ENCODE peak calls at places on chromosomes 2 and 18, in five cellular contexts. E, B, Z, D and X are unnamed samples.

GRCh38 chr2:43542285-43542933 is 53.4 kb downstream of the THADA start:
- DNase-seq in B (no peak), E (no peak), Z (no peak), D (no peak), X (no peak)

GRCh38 chr2:238069877-238070276 is 9.1 kb downstream of the SCLY start:
- DNase-seq in Z (no peak), B (no peak), D (no peak), E (no peak), X (no peak)

GRCh38 chr18:3321133-3321812 is 59.3 kb downstream of the MYL12B start:
- DNase-seq in B (no peak), E (no peak), D (no peak), Z (no peak), X (peak; percentile 56)

GRCh38 chr2:122519806-122520205 is 764.4 kb downstream of the TSN start:
- DNase-seq in E (no peak), B (no peak), D (no peak), Z (no peak), X (no peak)

GRCh38 chr18:2843161-2843560 is 3.6 kb upstream of the EMILIN2 start:
- DNase-seq in Z (peak; percentile 34), B (no peak), E (no peak), D (no peak), X (no peak)

GRCh38 chr18:44895176-44895798 is 214.6 kb downstream of the SETBP1 start:
- DNase-seq in Z (peak; percentile 54), E (no peak), D (no peak), B (no peak), X (peak; percentile 45)

GRCh38 chr2:74379851-74380789 is at the start of gene DCTN1:
- DNase-seq in B (no peak), D (no peak), E (no peak), Z (no peak), X (peak; percentile 55)

GRCh38 chr2:107681946-107682345 is 144.7 kb upstream of the RGPD4 start:
- DNase-seq in E (no peak), D (no peak), B (no peak), Z (no peak), X (peak; percentile 86)

GRCh38 chr18:48815581-48816324 is 135.0 kb downstream of the SMAD7 start:
- DNase-seq in E (no peak), Z (peak; percentile 39), B (no peak), D (peak; percentile 20), X (no peak)

GRCh38 chr2:26488463-26489212 is 10.7 kb upstream of the OTOF start:
- DNase-seq in B (no peak), Z (no peak), E (no peak), D (no peak), X (no peak)

GRCh38 chr2:230919240-230919639 is 5.8 kb downstream of the GPR55 start:
- DNase-seq in Z (no peak), B (no peak), D (no peak), E (no peak), X (no peak)

GRCh38 chr2:136246086-136246669 is 128.2 kb upstream of the CXCR4 start:
- DNase-seq in D (peak; percentile 79), E (peak; percentile 18), Z (peak; percentile 68), B (peak; percentile 77), X (peak; percentile 47)

GRCh38 chr18:48943736-48944527 is 6.8 kb downstream of the SMAD7 start:
- DNase-seq in E (no peak), Z (no peak), D (peak; percentile 57), B (no peak), X (no peak)

GRCh38 chr18:75923169-75923568 is 495.7 kb upstream of the SMIM21 start:
- DNase-seq in B (no peak), D (peak; percentile 71), Z (peak; percentile 50), E (no peak), X (no peak)

GRCh38 chr18:494602-494983 is 5.9 kb downstream of the COLEC12 start:
- DNase-seq in E (no peak), B (no peak), D (no peak), Z (no peak), X (no peak)

GRCh38 chr18:44968336-44968735 is 287.6 kb downstream of the SETBP1 start:
- DNase-seq in E (no peak), Z (no peak), D (no peak), B (no peak), X (no peak)

GRCh38 chr2:201404699-201405275 is 46.5 kb downstream of the TRAK2 start:
- DNase-seq in E (no peak), B (no peak), D (no peak), Z (no peak), X (no peak)

GRCh38 chr2:201408931-201409330 is 42.3 kb downstream of the TRAK2 start:
- DNase-seq in D (no peak), Z (no peak), B (no peak), E (no peak), X (no peak)

GRCh38 chr2:201407265-201407664 is 44.0 kb downstream of the TRAK2 start:
- DNase-seq in B (no peak), E (no peak), D (no peak), Z (no peak), X (no peak)

GRCh38 chr2:201403904-201404303 is 46.8 kb upstream of the FLACC1 start:
- DNase-seq in B (no peak), Z (no peak), D (no peak), E (no peak), X (no peak)

GRCh38 chr2:201406077-201406662 is 45.1 kb downstream of the TRAK2 start:
- DNase-seq in D (no peak), B (no peak), Z (no peak), E (no peak), X (no peak)
- H3K4me1 ChIP-seq in D (peaks cover 48% of the 10 kb centered on the region), B (peaks cover 4% of the 10 kb centered on the region), Z (peaks cover 8% of the 10 kb centered on the region), E (peaks cover 32% of the 10 kb centered on the region), X (no peaks in the 10 kb centered on the region)

GRCh38 chr2:62197017-62197586 is 1.2 kb downstream of the B3GNT2 start:
- DNase-seq in B (peak; percentile 83), Z (no peak), E (no peak), D (no peak), X (no peak)
- H3K27ac ChIP-seq in B (peak overlapping the region; percentile 92), Z (no peak overlapping the region), E (peak overlapping the region; percentile 99), D (peak overlapping the region; percentile 92), X (no peak overlapping the region)

GRCh38 chr2:207161724-207162123 is 4.0 kb downstream of the KLF7 start:
- DNase-seq in D (no peak), E (no peak), B (no peak), Z (no peak), X (no peak)
- H3K4me3 ChIP-seq in D (peak overlapping the region; percentile 76), E (no peak overlapping the region), B (no peak overlapping the region), Z (no peak overlapping the region), X (no peak overlapping the region)

DNA sequence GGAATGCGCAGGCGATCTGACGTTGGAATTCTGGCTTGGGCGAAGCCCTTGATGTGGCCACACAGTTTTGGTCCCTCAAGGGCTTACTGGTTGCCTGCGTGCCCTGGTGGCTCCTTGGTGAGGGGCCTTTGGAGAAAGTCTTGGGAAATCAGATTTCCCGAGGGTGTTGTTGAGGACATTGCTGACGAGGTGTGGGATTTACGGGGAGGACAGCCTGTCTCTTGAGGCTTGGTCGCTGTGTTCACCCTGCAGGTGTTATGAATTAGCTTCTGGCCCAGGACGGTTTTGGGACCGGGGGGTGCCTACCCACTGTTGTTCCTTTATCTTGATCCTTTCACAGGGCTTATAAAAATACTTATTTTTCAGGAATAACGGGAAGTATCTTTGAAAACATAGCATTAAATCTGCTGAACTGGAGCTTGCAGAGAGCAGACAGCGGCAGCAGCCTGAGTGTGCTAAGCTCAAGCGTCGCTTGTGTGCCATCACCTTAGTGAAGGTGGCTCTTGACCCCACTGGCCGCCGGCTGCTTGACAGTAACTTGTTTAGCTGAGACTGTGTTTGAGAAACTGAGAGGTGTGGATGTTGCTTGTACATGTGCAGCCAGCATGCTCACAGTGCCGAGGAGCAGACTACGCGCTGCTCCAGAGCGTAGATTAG is 4.2 kb downstream of the CTDP1 start:
- DNase-seq in E (no peak), B (peak; percentile 64), Z (no peak), D (no peak), X (no peak)
- H3K4me1 ChIP-seq in E (peaks cover 19% of the 10 kb centered on the region), B (peaks cover 11% of the 10 kb centered on the region), Z (peaks cover 7% of the 10 kb centered on the region), D (peaks cover 14% of the 10 kb centered on the region), X (no peaks in the 10 kb centered on the region)

DNA sequence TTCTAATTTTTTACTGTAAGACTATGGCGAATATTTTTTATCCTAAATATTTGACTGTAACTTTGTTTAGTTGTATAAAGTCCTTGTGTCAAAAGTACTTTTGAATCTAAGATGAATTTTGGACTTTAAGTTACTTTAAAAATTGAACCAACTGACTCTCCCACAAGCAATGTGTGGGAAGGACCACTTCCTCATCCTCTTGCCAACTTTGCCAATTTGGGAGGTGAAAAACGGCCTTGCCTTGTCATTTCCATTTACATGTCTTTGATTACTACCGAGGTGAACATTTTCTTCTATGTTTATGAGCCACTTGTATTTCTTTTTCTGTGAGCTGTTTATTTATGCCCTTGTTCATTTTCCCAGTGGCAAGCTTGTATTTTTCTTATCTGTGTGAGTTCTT is 12.8 kb upstream of the MSGN1 start:
- DNase-seq in Z (no peak), E (no peak), B (no peak), D (no peak), X (no peak)
- H3K27ac ChIP-seq in Z (no peak overlapping the region), E (no peak overlapping the region), B (no peak overlapping the region), D (no peak overlapping the region), X (no peak overlapping the region)

DNA sequence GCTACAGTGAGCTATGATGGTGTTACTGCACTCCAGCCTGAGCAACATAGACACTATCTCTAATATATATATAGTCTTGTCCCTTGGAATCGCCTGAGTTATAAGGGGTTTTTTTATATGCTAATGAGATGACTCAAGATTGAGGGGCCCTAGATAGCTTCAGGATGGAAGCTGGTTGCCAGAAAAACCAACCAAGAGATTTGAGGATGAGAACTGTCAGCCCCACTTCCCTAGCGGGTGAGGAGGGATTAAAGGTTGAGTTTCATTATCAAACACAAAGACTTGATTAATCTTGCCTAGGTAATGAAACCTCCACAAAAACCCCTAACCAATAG is 12.6 kb upstream of the GALM start:
- DNase-seq in B (no peak), E (no peak), Z (no peak), D (no peak), X (no peak)
- H3K4me3 ChIP-seq in B (no peak overlapping the region), E (no peak overlapping the region), Z (no peak overlapping the region), D (no peak overlapping the region), X (no peak overlapping the region)

DNA sequence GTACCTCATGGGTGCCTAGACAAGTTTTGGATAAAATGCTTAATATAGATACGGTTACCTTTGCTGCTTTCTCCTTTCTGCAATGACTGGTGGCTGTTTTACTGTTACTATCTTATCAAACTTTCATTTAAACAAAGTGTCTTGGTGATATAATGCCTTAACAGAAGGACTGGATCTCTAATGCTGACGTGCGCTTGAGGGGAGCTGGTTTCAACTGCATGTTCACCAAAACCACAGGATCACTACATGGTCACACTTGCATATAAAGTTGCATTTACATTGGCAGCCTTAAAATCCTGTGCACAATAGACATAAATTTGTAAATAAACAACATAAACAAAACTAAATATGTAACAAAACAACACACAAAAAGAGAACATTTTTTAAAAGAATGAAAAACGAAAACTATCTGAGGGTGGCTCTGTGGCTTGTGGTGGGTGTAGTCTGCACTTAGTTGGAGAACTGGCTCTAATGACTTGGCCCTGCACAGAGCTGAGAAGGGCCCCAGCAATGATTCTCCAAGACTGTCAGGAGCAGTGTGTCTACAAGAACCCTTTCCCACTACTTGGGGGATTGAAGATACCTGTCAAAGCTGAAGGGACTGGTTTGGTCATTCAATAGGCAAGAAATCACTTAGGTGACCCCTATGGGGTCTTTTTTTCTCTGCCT is 135.5 kb downstream of the UXS1 start:
- DNase-seq in B (no peak), Z (no peak), D (no peak), E (no peak), X (no peak)
- H3K4me1 ChIP-seq in B (no peaks in the 10 kb centered on the region), Z (peaks cover 6% of the 10 kb centered on the region), D (no peaks in the 10 kb centered on the region), E (no peaks in the 10 kb centered on the region), X (no peaks in the 10 kb centered on the region)

GRCh38 chr18:55404811-55405654 is 183.0 kb downstream of the TCF4 start:
- DNase-seq in E (no peak), B (no peak), D (no peak), Z (no peak), X (no peak)
- H3K27ac ChIP-seq in E (peak overlapping the region; percentile 66), B (peak overlapping the region; percentile 67), D (peak overlapping the region; percentile 11), Z (peak overlapping the region; percentile 41), X (no peak overlapping the region)